ENCODE peak calls at places on chromosomes 5 and 9, in nine cellular contexts. T, X, D, K, J, L, W, A and R are unnamed samples.

GRCh38 chr5:34709861-34710673 is 53.9 kb downstream of the RAI14 start:
- DNase-seq in T (no peak), X (no peak), D (no peak), K (no peak), J (no peak), L (no peak), W (peak), A (no peak), R (no peak)

GRCh38 chr9:133269537-133270357 is 5.3 kb downstream of the ABO start:
- DNase-seq in T (no peak), X (no peak), D (no peak), K (no peak), J (no peak), L (no peak), W (no peak), A (no peak), R (no peak)

GRCh38 chr5:61687371-61687770 is 355.3 kb downstream of the ZSWIM6 start:
- DNase-seq in T (no peak), X (no peak), D (no peak), K (no peak), J (no peak), L (no peak), W (no peak), A (no peak), R (no peak)

GRCh38 chr5:123875444-123876264 is 363.7 kb downstream of the CSNK1G3 start:
- DNase-seq in T (no peak), X (no peak), D (no peak), K (no peak), J (no peak), L (peak), W (no peak), A (no peak), R (no peak)

GRCh38 chr5:169426674-169427250 is 125.8 kb upstream of the SLIT3 start:
- DNase-seq in T (no peak), X (no peak), D (no peak), K (no peak), J (no peak), L (no peak), W (no peak), A (no peak), R (no peak)

GRCh38 chr5:156532921-156533320 is 206.0 kb downstream of the SGCD start:
- DNase-seq in T (no peak), X (no peak), D (no peak), K (no peak), J (no peak), L (no peak), W (no peak), A (no peak), R (no peak)

GRCh38 chr9:21996438-21996837 is 1.8 kb downstream of the CDKN2B-AS1 start:
- DNase-seq in T (no peak), X (no peak), D (no peak), K (no peak), J (no peak), L (no peak), W (no peak), A (no peak), R (no peak)

GRCh38 chr9:137243626-137244485 is 2.8 kb downstream of the TUBB4B start:
- DNase-seq in T (no peak), X (no peak), D (no peak), K (no peak), J (no peak), L (no peak), W (peak), A (no peak), R (no peak)

GRCh38 chr9:13993482-13994267 is 320.3 kb downstream of the NFIB start:
- DNase-seq in T (no peak), X (no peak), D (no peak), K (no peak), J (no peak), L (no peak), W (no peak), A (no peak), R (no peak)

GRCh38 chr9:21933865-21934264 is 60.3 kb downstream of the CDKN2A start:
- DNase-seq in T (no peak), X (no peak), D (no peak), K (no peak), J (no peak), L (no peak), W (peak), A (no peak), R (no peak)

GRCh38 chr5:97418472-97418871 is 235.4 kb upstream of the RIOK2 start:
- DNase-seq in T (no peak), X (no peak), D (no peak), K (no peak), J (no peak), L (no peak), W (no peak), A (no peak), R (no peak)

GRCh38 chr5:147092044-147092443 is 142.8 kb upstream of the STK32A start:
- DNase-seq in T (no peak), X (no peak), D (no peak), K (no peak), J (no peak), L (no peak), W (no peak), A (no peak), R (no peak)

GRCh38 chr5:123528059-123528458 is 16.1 kb downstream of the CSNK1G3 start:
- DNase-seq in T (no peak), X (no peak), D (no peak), K (no peak), J (no peak), L (no peak), W (no peak), A (no peak), R (no peak)

GRCh38 chr5:159850192-159850573 is 66.1 kb upstream of the ADRA1B start:
- DNase-seq in T (no peak), X (no peak), D (no peak), K (no peak), J (peak), L (no peak), W (peak), A (no peak), R (no peak)

GRCh38 chr5:99285606-99286005 is 356.8 kb upstream of the CHD1 start:
- DNase-seq in T (no peak), X (no peak), D (no peak), K (peak), J (no peak), L (no peak), W (no peak), A (no peak), R (no peak)

GRCh38 chr5:99169309-99169708 is 240.5 kb upstream of the CHD1 start:
- DNase-seq in T (no peak), X (no peak), D (no peak), K (no peak), J (no peak), L (peak), W (peak), A (no peak), R (no peak)

GRCh38 chr5:2143646-2144386 is 261.1 kb upstream of the IRX4 start:
- DNase-seq in T (no peak), X (no peak), D (no peak), K (no peak), J (no peak), L (no peak), W (no peak), A (no peak), R (no peak)

GRCh38 chr5:16886366-16886736 is 49.7 kb downstream of the MYO10 start:
- DNase-seq in T (no peak), X (no peak), D (no peak), K (no peak), J (no peak), L (peak), W (no peak), A (no peak), R (no peak)

GRCh38 chr5:42640835-42641234 is 115.8 kb upstream of the CCDC152 start:
- DNase-seq in T (no peak), X (no peak), D (no peak), K (no peak), J (no peak), L (no peak), W (no peak), A (no peak), R (no peak)

GRCh38 chr5:179902763-179903158 is 4.9 kb downstream of the TBC1D9B start:
- DNase-seq in T (no peak), X (no peak), D (no peak), K (no peak), J (no peak), L (no peak), W (no peak), A (no peak), R (no peak)

GRCh38 chr9:115614326-115614725 is 496.4 kb upstream of the TNC start:
- DNase-seq in T (no peak), X (no peak), D (no peak), K (no peak), J (no peak), L (no peak), W (no peak), A (no peak), R (no peak)

GRCh38 chr9:91711755-91712591 is 238.1 kb downstream of the ROR2 start:
- DNase-seq in T (peak), X (no peak), D (peak), K (no peak), J (no peak), L (no peak), W (peak), A (no peak), R (no peak)

GRCh38 chr9:134612309-134612708 is 29.3 kb upstream of the COL5A1 start:
- DNase-seq in T (no peak), X (no peak), D (no peak), K (no peak), J (no peak), L (no peak), W (no peak), A (no peak), R (no peak)

GRCh38 chr5:156149203-156149602 is 177.8 kb upstream of the SGCD start:
- DNase-seq in T (no peak), X (no peak), D (no peak), K (no peak), J (no peak), L (no peak), W (no peak), A (no peak), R (no peak)

GRCh38 chr9:71766663-71767062 is 1.6 kb downstream of the CEMIP2 start:
- DNase-seq in T (peak), X (no peak), D (no peak), K (no peak), J (no peak), L (no peak), W (peak), A (no peak), R (no peak)

GRCh38 chr9:94082956-94083355 is 1.3 kb upstream of the PTPDC1 start:
- DNase-seq in T (no peak), X (no peak), D (no peak), K (no peak), J (no peak), L (no peak), W (no peak), A (no peak), R (no peak)

GRCh38 chr5:776862-777711 is 7.4 kb downstream of the ZDHHC11B start:
- DNase-seq in T (no peak), X (no peak), D (no peak), K (no peak), J (no peak), L (no peak), W (no peak), A (no peak), R (no peak)

GRCh38 chr5:142100307-142100706 is 8.3 kb upstream of the NDFIP1 start:
- DNase-seq in T (no peak), X (no peak), D (no peak), K (no peak), J (no peak), L (no peak), W (no peak), A (no peak), R (no peak)

GRCh38 chr5:8844847-8845246 is 701.0 kb downstream of the SEMA5A start:
- DNase-seq in T (no peak), X (no peak), D (no peak), K (no peak), J (no peak), L (no peak), W (peak), A (no peak), R (no peak)

GRCh38 chr9:122180633-122181032 is 20.9 kb downstream of the MORN5 start:
- DNase-seq in T (no peak), X (no peak), D (no peak), K (no peak), J (no peak), L (no peak), W (peak), A (no peak), R (no peak)

GRCh38 chr5:15290953-15291352 is 209.0 kb upstream of the FBXL7 start:
- DNase-seq in T (no peak), X (no peak), D (no peak), K (no peak), J (no peak), L (no peak), W (no peak), A (no peak), R (no peak)

GRCh38 chr9:128484686-128485413 is 19.7 kb upstream of the GLE1 start:
- DNase-seq in T (no peak), X (no peak), D (no peak), K (no peak), J (no peak), L (no peak), W (no peak), A (no peak), R (no peak)